ENCODE peak calls at places on chromosomes 7 and 10, in five cellular contexts. One of them, this sample, is unnamed.

GRCh38 chr10:3074145-3074665 is 6.9 kb downstream of the PFKP start:
- DNase-seq in epithelial cell of prostate: peak
- DNase-seq in NCI-H1694: no peak
- DNase-seq in kidney epithelial cell: no peak
- DNase-seq in ELR: no peak
- DNase-seq in this sample: peak

GRCh38 chr7:55214707-55215106 is 150.4 kb upstream of the LANCL2 start:
- DNase-seq in epithelial cell of prostate: no peak
- DNase-seq in NCI-H1694: no peak
- DNase-seq in kidney epithelial cell: no peak
- DNase-seq in ELR: peak
- DNase-seq in this sample: peak

GRCh38 chr7:953547-954327 is 743 bp downstream of the ADAP1 start:
- DNase-seq in epithelial cell of prostate: no peak
- DNase-seq in NCI-H1694: no peak
- DNase-seq in kidney epithelial cell: no peak
- DNase-seq in ELR: peak
- DNase-seq in this sample: no peak

GRCh38 chr10:44173558-44173894 is 211.4 kb downstream of the CXCL12 start:
- DNase-seq in epithelial cell of prostate: no peak
- DNase-seq in NCI-H1694: no peak
- DNase-seq in kidney epithelial cell: no peak
- DNase-seq in ELR: peak
- DNase-seq in this sample: no peak

GRCh38 chr7:1512781-1513656 is 8.8 kb upstream of the INTS1 start:
- DNase-seq in epithelial cell of prostate: no peak
- DNase-seq in NCI-H1694: no peak
- DNase-seq in kidney epithelial cell: no peak
- DNase-seq in ELR: peak
- DNase-seq in this sample: peak

GRCh38 chr7:93717217-93717900 is 142.8 kb upstream of the CALCR start:
- DNase-seq in epithelial cell of prostate: peak
- DNase-seq in NCI-H1694: no peak
- DNase-seq in kidney epithelial cell: no peak
- DNase-seq in ELR: peak
- DNase-seq in this sample: peak

GRCh38 chr7:27046854-27047549 is 48.8 kb downstream of the HOXA1 start:
- DNase-seq in epithelial cell of prostate: peak
- DNase-seq in NCI-H1694: no peak
- DNase-seq in kidney epithelial cell: no peak
- DNase-seq in ELR: peak
- DNase-seq in this sample: peak

GRCh38 chr7:85529831-85530230 is 343.0 kb upstream of the SEMA3D start:
- DNase-seq in epithelial cell of prostate: no peak
- DNase-seq in NCI-H1694: no peak
- DNase-seq in kidney epithelial cell: no peak
- DNase-seq in ELR: no peak
- DNase-seq in this sample: no peak

GRCh38 chr7:80372415-80372814 is 139.4 kb downstream of the GNAT3 start:
- DNase-seq in epithelial cell of prostate: no peak
- DNase-seq in NCI-H1694: no peak
- DNase-seq in kidney epithelial cell: no peak
- DNase-seq in ELR: peak
- DNase-seq in this sample: no peak

GRCh38 chr10:35127289-35127891 is 744 bp downstream of the CREM start:
- DNase-seq in epithelial cell of prostate: no peak
- DNase-seq in NCI-H1694: no peak
- DNase-seq in kidney epithelial cell: no peak
- DNase-seq in ELR: peak
- DNase-seq in this sample: peak

GRCh38 chr7:45586748-45587520 is 12.8 kb downstream of the ADCY1 start:
- DNase-seq in epithelial cell of prostate: no peak
- DNase-seq in NCI-H1694: no peak
- DNase-seq in kidney epithelial cell: no peak
- DNase-seq in ELR: no peak
- DNase-seq in this sample: no peak

GRCh38 chr10:11313463-11313862 is 295.8 kb downstream of the CELF2 start:
- DNase-seq in epithelial cell of prostate: no peak
- DNase-seq in NCI-H1694: no peak
- DNase-seq in kidney epithelial cell: no peak
- DNase-seq in ELR: no peak
- DNase-seq in this sample: no peak

GRCh38 chr7:29287366-29287765 is 92.8 kb downstream of the CHN2 start:
- DNase-seq in epithelial cell of prostate: peak
- DNase-seq in NCI-H1694: no peak
- DNase-seq in kidney epithelial cell: peak
- DNase-seq in ELR: peak
- DNase-seq in this sample: peak

GRCh38 chr10:30036341-30036740 is 23.0 kb downstream of the JCAD start:
- DNase-seq in epithelial cell of prostate: no peak
- DNase-seq in NCI-H1694: no peak
- DNase-seq in kidney epithelial cell: no peak
- DNase-seq in ELR: no peak
- DNase-seq in this sample: no peak

GRCh38 chr10:127353544-127353943 is 157.2 kb upstream of the INSYN2A start:
- DNase-seq in epithelial cell of prostate: no peak
- DNase-seq in NCI-H1694: no peak
- DNase-seq in kidney epithelial cell: no peak
- DNase-seq in ELR: no peak
- DNase-seq in this sample: no peak

GRCh38 chr7:37079420-37079819 is 355.1 kb upstream of the AOAH start:
- DNase-seq in epithelial cell of prostate: no peak
- DNase-seq in NCI-H1694: no peak
- DNase-seq in kidney epithelial cell: no peak
- DNase-seq in ELR: no peak
- DNase-seq in this sample: no peak

GRCh38 chr10:62175256-62175655 is 93.4 kb downstream of the RTKN2 start:
- DNase-seq in epithelial cell of prostate: no peak
- DNase-seq in NCI-H1694: no peak
- DNase-seq in kidney epithelial cell: no peak
- DNase-seq in ELR: no peak
- DNase-seq in this sample: no peak

GRCh38 chr7:145269418-145270161 is 433.7 kb upstream of the TPK1 start:
- DNase-seq in epithelial cell of prostate: no peak
- DNase-seq in NCI-H1694: no peak
- DNase-seq in kidney epithelial cell: no peak
- DNase-seq in ELR: no peak
- DNase-seq in this sample: no peak

GRCh38 chr10:18066947-18067346 is 73.3 kb upstream of the CACNB2 start:
- DNase-seq in epithelial cell of prostate: no peak
- DNase-seq in NCI-H1694: no peak
- DNase-seq in kidney epithelial cell: peak
- DNase-seq in ELR: peak
- DNase-seq in this sample: no peak

GRCh38 chr7:105268056-105268455 is 120.7 kb downstream of the SRPK2 start:
- DNase-seq in epithelial cell of prostate: peak
- DNase-seq in NCI-H1694: no peak
- DNase-seq in kidney epithelial cell: peak
- DNase-seq in ELR: peak
- DNase-seq in this sample: peak

GRCh38 chr10:71708897-71709882 is 10.4 kb downstream of the C10orf105 start:
- DNase-seq in epithelial cell of prostate: no peak
- DNase-seq in NCI-H1694: no peak
- DNase-seq in kidney epithelial cell: no peak
- DNase-seq in ELR: no peak
- DNase-seq in this sample: no peak

GRCh38 chr7:150379590-150380379 is 655 bp downstream of the ZNF775 start:
- DNase-seq in epithelial cell of prostate: no peak
- DNase-seq in NCI-H1694: peak
- DNase-seq in kidney epithelial cell: no peak
- DNase-seq in ELR: peak
- DNase-seq in this sample: no peak

GRCh38 chr10:117603081-117603480 is 60.5 kb downstream of the EMX2 start:
- DNase-seq in epithelial cell of prostate: no peak
- DNase-seq in NCI-H1694: no peak
- DNase-seq in kidney epithelial cell: no peak
- DNase-seq in ELR: no peak
- DNase-seq in this sample: no peak

GRCh38 chr10:80260295-80261243 is 28.9 kb downstream of the MAT1A start:
- DNase-seq in epithelial cell of prostate: no peak
- DNase-seq in NCI-H1694: peak
- DNase-seq in kidney epithelial cell: no peak
- DNase-seq in ELR: peak
- DNase-seq in this sample: no peak

GRCh38 chr7:64744680-64745079 is 49.5 kb upstream of the ZNF138 start:
- DNase-seq in epithelial cell of prostate: no peak
- DNase-seq in NCI-H1694: no peak
- DNase-seq in kidney epithelial cell: no peak
- DNase-seq in ELR: no peak
- DNase-seq in this sample: no peak